ENCODE peak calls at places on chromosomes 5 and 9, in six cellular contexts. X is activated T-helper 9 cell treated with anti-CD3 and anti-CD28 coated beads, Interleukin-2, amount 50 U/mL, for 16 hours; F is NCI-H510A treated with DMSO at 0.1 percent for 48 hours; A is SW480; W is activated gamma-delta T cell treated with Interleukin-2 at 50 U/mL for 16 hours; C is activated T-cell treated with anti-CD3 and anti-CD28 coated beads for 1 hour. Y is an unnamed sample.

GRCh38 chr5:535781-536698 is 11.8 kb upstream of the SLC9A3 start:
- DNase-seq in X (no peak), W (no peak), A (peak), F (no peak), C (no peak), Y (no peak)

GRCh38 chr9:75672478-75672877 is 218.0 kb upstream of the PCSK5 start:
- DNase-seq in W (no peak), X (no peak), C (no peak), F (no peak), A (no peak), Y (no peak)

GRCh38 chr9:109968702-109969450 is 188.9 kb downstream of the PALM2AKAP2 start:
- DNase-seq in F (no peak), W (no peak), A (peak), C (no peak), X (no peak), Y (no peak)

GRCh38 chr9:35000535-35001284 is 11.2 kb downstream of the DNAJB5 start:
- DNase-seq in X (no peak), C (no peak), W (no peak), F (no peak), A (no peak), Y (peak)

GRCh38 chr5:136808756-136809155 is 443.4 kb upstream of the TRPC7 start:
- DNase-seq in A (no peak), F (no peak), C (no peak), X (no peak), W (no peak), Y (no peak)

GRCh38 chr5:176364765-176365662 is at the start of gene ARL10:
- DNase-seq in F (peak), C (no peak), W (peak), X (peak), A (peak), Y (no peak)

GRCh38 chr5:59893436-59894227 is at the start of gene PDE4D:
- DNase-seq in F (no peak), X (no peak), C (no peak), A (no peak), W (no peak), Y (peak)

GRCh38 chr5:122473138-122473843 is 161.3 kb downstream of the SNCAIP start:
- DNase-seq in X (no peak), A (no peak), C (no peak), W (no peak), F (no peak), Y (peak)

GRCh38 chr9:70091103-70091502 is 47.5 kb downstream of the MAMDC2 start:
- DNase-seq in W (no peak), C (no peak), X (no peak), F (no peak), A (no peak), Y (no peak)

GRCh38 chr9:93205045-93205768 is 21.3 kb downstream of the WNK2 start:
- DNase-seq in X (no peak), F (no peak), A (no peak), C (no peak), W (no peak), Y (no peak)

GRCh38 chr9:113525831-113526230 is 62.3 kb downstream of the RGS3 start:
- DNase-seq in X (no peak), A (no peak), C (no peak), W (no peak), F (no peak), Y (no peak)

GRCh38 chr9:135926402-135927194 is 19.3 kb upstream of the CAMSAP1 start:
- DNase-seq in X (peak), W (no peak), A (peak), C (no peak), F (no peak), Y (peak)

GRCh38 chr5:6162175-6162574 is 216.2 kb downstream of the MED10 start:
- DNase-seq in F (no peak), X (no peak), A (no peak), W (no peak), C (no peak), Y (no peak)

GRCh38 chr5:66840527-66841013 is 244.4 kb downstream of the MAST4 start:
- DNase-seq in W (no peak), A (peak), C (no peak), X (no peak), F (no peak), Y (peak)

GRCh38 chr9:116737137-116737546 is 50.0 kb downstream of the TRIM32 start:
- DNase-seq in C (peak), F (peak), X (peak), A (peak), W (peak), Y (peak)

GRCh38 chr5:33608476-33609026 is 167.8 kb downstream of the TARS1 start:
- DNase-seq in W (no peak), X (no peak), C (no peak), A (no peak), F (no peak), Y (no peak)

GRCh38 chr5:157913575-157913974 is 54.6 kb upstream of the CLINT1 start:
- DNase-seq in W (no peak), F (peak), C (no peak), A (no peak), X (no peak), Y (no peak)

GRCh38 chr5:135391123-135391868 is 7.7 kb downstream of the MACROH2A1 start:
- DNase-seq in X (no peak), F (no peak), A (no peak), W (no peak), C (no peak), Y (peak)

GRCh38 chr5:126811515-126812198 is 34.7 kb downstream of the LMNB1 start:
- DNase-seq in W (peak), A (no peak), X (no peak), C (no peak), F (no peak), Y (peak)

GRCh38 chr9:101736723-101737122 is 1.7 kb downstream of the GRIN3A start:
- DNase-seq in X (no peak), W (no peak), F (peak), A (no peak), C (no peak), Y (peak)

GRCh38 chr9:113675475-113675941 is 200.6 kb upstream of the ZNF618 start:
- DNase-seq in C (no peak), F (no peak), W (no peak), A (no peak), X (no peak), Y (peak)

Y was measured in renal cortical epithelial cell.